ENCODE peak calls at places on chromosomes 16 and 17, in seven cellular contexts. K is BE2C; S is fibroblast of lung; D is lower lobe of right lung; Q is effector memory CD4-positive, alpha-beta T cell; T is upper lobe of right lung; F is OCI-LY7. C is an unnamed sample.

GRCh38 chr17:5718751-5719150 is 134.4 kb upstream of the NLRP1 start:
- DNase-seq in K (no peak), S (no peak), D (no peak), Q (no peak), T (no peak), F (no peak), C (no peak)

GRCh38 chr17:27315322-27315721 is 21.4 kb downstream of the WSB1 start:
- DNase-seq in K (peak; percentile 56), S (peak; percentile 96), D (peak; percentile 78), Q (no peak), T (peak; percentile 77), F (no peak), C (no peak)

GRCh38 chr16:324451-325334 is 27.8 kb downstream of the AXIN1 start:
- DNase-seq in K (no peak), S (no peak), D (no peak), Q (peak; percentile 77), T (no peak), F (peak; percentile 14), C (peak; percentile 79)

GRCh38 chr17:74042241-74042640 is 161.2 kb upstream of the RPL38 start:
- DNase-seq in K (no peak), S (no peak), D (no peak), Q (no peak), T (no peak), F (no peak), C (no peak)

GRCh38 chr17:78291944-78292910 is 60.8 kb downstream of the TMEM235 start:
- DNase-seq in K (no peak), S (no peak), D (no peak), Q (no peak), T (no peak), F (no peak), C (no peak)

GRCh38 chr16:49588729-49589384 is 215.3 kb downstream of the C16orf78 start:
- DNase-seq in K (no peak), S (peak; percentile 58), D (no peak), Q (no peak), T (no peak), F (no peak), C (no peak)

GRCh38 chr16:66906916-66907836 is 11.5 kb downstream of the CDH16 start:
- DNase-seq in K (no peak), S (no peak), D (peak; percentile 21), Q (no peak), T (no peak), F (no peak), C (no peak)

GRCh38 chr17:14203392-14203791 is 33.3 kb downstream of the CDRT15 start:
- DNase-seq in K (no peak), S (no peak), D (no peak), Q (no peak), T (no peak), F (peak; percentile 19), C (no peak)

GRCh38 chr16:83661656-83662055 is 146.1 kb upstream of the HSBP1 start:
- DNase-seq in K (no peak), S (no peak), D (no peak), Q (no peak), T (no peak), F (no peak), C (no peak)

GRCh38 chr16:1188781-1189189 is 35.9 kb downstream of the CACNA1H start:
- DNase-seq in K (no peak), S (peak; percentile 30), D (peak; percentile 62), Q (no peak), T (peak; percentile 78), F (peak; percentile 41), C (peak; percentile 42)

GRCh38 chr17:64448665-64449512 is at the start of gene MILR1:
- DNase-seq in K (no peak), S (peak; percentile 95), D (no peak), Q (no peak), T (no peak), F (peak; percentile 92), C (no peak)

GRCh38 chr16:68365167-68365817 is 54.5 kb downstream of the PRMT7 start:
- DNase-seq in K (no peak), S (no peak), D (peak; percentile 74), Q (no peak), T (peak; percentile 80), F (no peak), C (no peak)

GRCh38 chr16:88430524-88431446 is 22.3 kb upstream of the ZFPM1 start:
- DNase-seq in K (no peak), S (peak; percentile 18), D (no peak), Q (no peak), T (no peak), F (no peak), C (peak; percentile 32)

GRCh38 chr16:83402969-83403368 is 404.8 kb upstream of the HSBP1 start:
- DNase-seq in K (no peak), S (peak; percentile 70), D (no peak), Q (no peak), T (no peak), F (no peak), C (no peak)

GRCh38 chr16:69179255-69180010 is 7.5 kb upstream of the SNTB2 start:
- DNase-seq in K (peak; percentile 58), S (peak; percentile 90), D (peak; percentile 65), Q (no peak), T (no peak), F (no peak), C (no peak)

GRCh38 chr17:9414471-9414870 is 161.1 kb downstream of the STX8 start:
- DNase-seq in K (no peak), S (no peak), D (no peak), Q (no peak), T (no peak), F (peak; percentile 51), C (no peak)

GRCh38 chr17:34533811-34534527 is 45.4 kb upstream of the TMEM132E start:
- DNase-seq in K (no peak), S (no peak), D (no peak), Q (no peak), T (no peak), F (no peak), C (no peak)

GRCh38 chr16:71440669-71441347 is 1.0 kb downstream of the TLE7 start:
- DNase-seq in K (no peak), S (no peak), D (no peak), Q (no peak), T (no peak), F (no peak), C (no peak)

GRCh38 chr16:71441348-71441781 is 489 bp downstream of the TLE7 start:
- DNase-seq in K (peak; percentile 32), S (no peak), D (no peak), Q (no peak), T (no peak), F (no peak), C (no peak)

GRCh38 chr16:71443714-71444113 is 1.9 kb upstream of the TLE7 start:
- DNase-seq in K (no peak), S (no peak), D (no peak), Q (no peak), T (no peak), F (no peak), C (no peak)

GRCh38 chr16:71439531-71439930 is 2.3 kb downstream of the TLE7 start:
- DNase-seq in K (no peak), S (peak; percentile 27), D (no peak), Q (no peak), T (no peak), F (no peak), C (no peak)

GRCh38 chr16:71442041-71442440 is at the start of gene TLE7:
- DNase-seq in K (no peak), S (no peak), D (no peak), Q (no peak), T (no peak), F (no peak), C (no peak)
- H3K9me3 ChIP-seq in K (no peaks in the 10 kb centered on the region), S (no peaks in the 10 kb centered on the region), D (peaks cover 36% of the 10 kb centered on the region), Q (peaks cover 4% of the 10 kb centered on the region), T (peaks cover 21% of the 10 kb centered on the region), F (no peaks in the 10 kb centered on the region), C (peaks cover 7% of the 10 kb centered on the region)

GRCh38 chr17:21686165-21687015 is 5.9 kb upstream of the KCNJ18 start:
- DNase-seq in K (no peak), S (peak; percentile 1), D (no peak), Q (no peak), T (no peak), F (no peak), C (no peak)
- H3K9me3 ChIP-seq in K (no peaks in the 10 kb centered on the region), S (no peaks in the 10 kb centered on the region), D (no peaks in the 10 kb centered on the region), Q (no peaks in the 10 kb centered on the region), T (no peaks in the 10 kb centered on the region), F (no peaks in the 10 kb centered on the region), C (no peaks in the 10 kb centered on the region)

GRCh38 chr17:511833-512251 is 159.2 kb upstream of the RPH3AL start:
- DNase-seq in K (no peak), S (peak; percentile 38), D (no peak), Q (no peak), T (no peak), F (no peak), C (no peak)
- H3K9me3 ChIP-seq in K (no peaks in the 10 kb centered on the region), S (no peaks in the 10 kb centered on the region), D (no peaks in the 10 kb centered on the region), Q (no peaks in the 10 kb centered on the region), T (no peaks in the 10 kb centered on the region), F (no peaks in the 10 kb centered on the region), C (no peaks in the 10 kb centered on the region)

DNA sequence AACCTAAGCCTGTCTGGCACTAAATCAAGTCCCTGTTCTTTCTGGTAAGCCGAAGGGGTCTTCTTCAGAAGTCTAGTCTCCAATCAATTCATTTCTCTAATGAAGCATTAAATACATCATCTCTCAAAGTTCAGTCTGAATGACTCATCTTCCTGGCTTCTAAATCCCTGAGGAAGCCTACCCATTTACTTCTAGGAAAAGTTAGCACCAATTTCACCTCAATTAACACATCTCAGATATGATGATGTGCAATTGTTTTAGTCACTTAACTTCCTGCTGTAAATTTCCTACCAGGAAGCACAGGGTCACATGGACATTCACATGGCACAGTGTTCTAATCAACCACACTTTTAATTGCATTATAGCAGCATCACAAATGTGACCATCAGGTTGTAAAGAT is 49.9 kb downstream of the TEX14 start:
- DNase-seq in K (no peak), S (peak; percentile 36), D (no peak), Q (no peak), T (no peak), F (no peak), C (no peak)
- H3K9me3 ChIP-seq in K (no peaks in the 10 kb centered on the region), S (no peaks in the 10 kb centered on the region), D (no peaks in the 10 kb centered on the region), Q (no peaks in the 10 kb centered on the region), T (no peaks in the 10 kb centered on the region), F (no peaks in the 10 kb centered on the region), C (no peaks in the 10 kb centered on the region)

C was measured in T-helper 17 cell.